ENCODE peak calls at places on chromosomes 13 and 19, in five cellular contexts. N is breast epithelium; C is body of pancreas; A is right lobe of liver; R is CD8-positive, alpha-beta T cell. E is an unnamed sample. For H3K4me1, the result is how much of the 10 kb centered on the place peaks cover.

GRCh38 chr19:12580180-12580694 is 29.0 kb upstream of the ZNF564 start:
- DNase-seq in N (no peak), C (no peak), A (no peak), R (no peak), E (no peak)

GRCh38 chr19:39448271-39448670 is 2.9 kb downstream of the SUPT5H start:
- DNase-seq in N (no peak), C (no peak), A (no peak), R (no peak), E (no peak)

GRCh38 chr19:51093510-51094345 is 11.0 kb upstream of the KLK14 start:
- DNase-seq in N (no peak), C (no peak), A (no peak), R (no peak), E (no peak)

GRCh38 chr13:39970177-39970846 is 314.9 kb downstream of the COG6 start:
- DNase-seq in N (no peak), C (no peak), A (no peak), R (no peak), E (peak)

GRCh38 chr13:46687810-46688209 is 109.2 kb downstream of the ESD start:
- DNase-seq in N (no peak), C (peak), A (no peak), R (no peak), E (peak)

GRCh38 chr13:100542546-100543156 is 45.9 kb downstream of the GGACT start:
- DNase-seq in N (no peak), C (no peak), A (peak), R (no peak), E (no peak)

GRCh38 chr19:55537741-55538111 is 793 bp upstream of the SBK2 start:
- DNase-seq in N (no peak), C (no peak), A (no peak), R (no peak), E (peak)

GRCh38 chr13:102846261-102847015 is 606 bp downstream of the ERCC5 start:
- DNase-seq in N (no peak), C (peak), A (peak), R (peak), E (peak)

GRCh38 chr19:10820173-10820572 is 15.8 kb downstream of the TMED1 start:
- DNase-seq in N (no peak), C (no peak), A (peak), R (no peak), E (no peak)

GRCh38 chr19:5407356-5407755 is 47.9 kb upstream of the ZNRF4 start:
- DNase-seq in N (no peak), C (no peak), A (no peak), R (no peak), E (peak)

GRCh38 chr19:39070888-39071287 is 13.3 kb upstream of the ACP7 start:
- DNase-seq in N (no peak), C (no peak), A (no peak), R (no peak), E (no peak)

GRCh38 chr19:4969772-4970531 is 1.0 kb downstream of the KDM4B start:
- DNase-seq in N (no peak), C (no peak), A (peak), R (no peak), E (peak)

GRCh38 chr13:86155756-86156155 is 356.5 kb upstream of the SLITRK6 start:
- DNase-seq in N (no peak), C (no peak), A (no peak), R (no peak), E (peak)

GRCh38 chr13:40974460-40975407 is 44.4 kb downstream of the ELF1 start:
- DNase-seq in N (no peak), C (peak), A (no peak), R (no peak), E (peak)

GRCh38 chr19:16070366-16070990 is 5.8 kb upstream of the TPM4 start:
- DNase-seq in N (peak), C (peak), A (peak), R (peak), E (no peak)

GRCh38 chr19:40907968-40908735 is 26.1 kb upstream of the CYP2A7 start:
- DNase-seq in N (no peak), C (peak), A (peak), R (peak), E (no peak)

GRCh38 chr13:18952225-18953016 is 229.2 kb downstream of the TUBA3C start:
- DNase-seq in N (no peak), C (no peak), A (no peak), R (no peak), E (no peak)

GRCh38 chr13:73341748-73342147 is 282.9 kb downstream of the KLF5 start:
- DNase-seq in N (no peak), C (no peak), A (no peak), R (no peak), E (no peak)

GRCh38 chr13:70183041-70183440 is 74.8 kb upstream of the KLHL1 start:
- DNase-seq in N (no peak), C (no peak), A (no peak), R (no peak), E (no peak)

GRCh38 chr13:25130944-25131343 is 35.0 kb downstream of the PABPC3 start:
- DNase-seq in N (no peak), C (no peak), A (no peak), R (no peak), E (no peak)

GRCh38 chr19:17080441-17080803 is 4.8 kb downstream of the MYO9B start:
- DNase-seq in N (no peak), C (no peak), A (no peak), R (no peak), E (no peak)

GRCh38 chr19:17078038-17078919 is 2.7 kb downstream of the MYO9B start:
- DNase-seq in N (no peak), C (no peak), A (peak), R (no peak), E (no peak)

GRCh38 chr19:17078920-17079709 is 3.5 kb downstream of the MYO9B start:
- DNase-seq in N (no peak), C (no peak), A (no peak), R (no peak), E (no peak)

GRCh38 chr19:17081672-17082630 is 6.4 kb downstream of the MYO9B start:
- DNase-seq in N (no peak), C (peak), A (no peak), R (no peak), E (no peak)

DNA sequence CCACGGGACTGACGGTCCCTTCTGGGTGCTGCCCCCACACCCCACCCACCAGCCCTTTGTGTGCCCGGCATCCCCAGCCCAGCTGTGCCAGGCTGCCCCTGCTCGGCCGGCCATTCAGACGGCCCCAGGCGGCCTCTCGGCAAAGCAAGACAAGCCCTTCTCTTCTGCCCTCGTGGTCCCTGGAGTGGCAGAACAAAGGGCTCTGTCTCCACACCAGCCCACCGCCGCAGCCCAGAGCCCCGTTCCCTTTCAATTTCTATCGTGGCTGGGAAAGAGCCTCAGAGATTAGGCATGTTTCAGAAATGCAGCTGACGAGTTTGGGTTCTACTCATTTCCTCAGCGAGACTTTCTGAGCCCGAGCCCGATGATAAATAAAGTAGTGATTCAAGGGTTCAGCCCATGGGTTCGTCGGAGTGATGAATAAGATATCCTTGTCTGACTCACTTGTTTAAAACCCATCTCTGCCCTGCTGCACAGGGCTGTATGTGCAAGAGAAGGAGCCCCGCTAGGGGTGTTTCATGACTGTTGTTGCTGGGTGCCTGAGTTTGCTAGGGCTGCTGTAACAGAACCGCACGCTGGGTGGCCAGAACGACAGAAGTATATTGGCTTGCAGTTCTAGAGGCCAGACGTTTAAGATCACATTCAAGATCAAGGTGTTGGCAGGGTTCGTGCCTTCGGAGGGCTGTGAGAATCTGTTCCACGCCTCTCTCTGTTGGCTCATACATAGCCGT is 4.3 kb downstream of the MYO9B start:
- DNase-seq in N (peak), C (peak), A (no peak), R (peak), E (peak)
- H3K27ac ChIP-seq in N (peak), C (peak), A (peak), R (no peak), E (peak)

GRCh38 chr19:42553292-42554045 is 25.2 kb upstream of the CEACAM1 start:
- DNase-seq in N (no peak), C (no peak), A (no peak), R (no peak), E (no peak)
- H3K4me1 ChIP-seq in N (under half), C (under half), A (under half), R (under half), E (under half)

DNA sequence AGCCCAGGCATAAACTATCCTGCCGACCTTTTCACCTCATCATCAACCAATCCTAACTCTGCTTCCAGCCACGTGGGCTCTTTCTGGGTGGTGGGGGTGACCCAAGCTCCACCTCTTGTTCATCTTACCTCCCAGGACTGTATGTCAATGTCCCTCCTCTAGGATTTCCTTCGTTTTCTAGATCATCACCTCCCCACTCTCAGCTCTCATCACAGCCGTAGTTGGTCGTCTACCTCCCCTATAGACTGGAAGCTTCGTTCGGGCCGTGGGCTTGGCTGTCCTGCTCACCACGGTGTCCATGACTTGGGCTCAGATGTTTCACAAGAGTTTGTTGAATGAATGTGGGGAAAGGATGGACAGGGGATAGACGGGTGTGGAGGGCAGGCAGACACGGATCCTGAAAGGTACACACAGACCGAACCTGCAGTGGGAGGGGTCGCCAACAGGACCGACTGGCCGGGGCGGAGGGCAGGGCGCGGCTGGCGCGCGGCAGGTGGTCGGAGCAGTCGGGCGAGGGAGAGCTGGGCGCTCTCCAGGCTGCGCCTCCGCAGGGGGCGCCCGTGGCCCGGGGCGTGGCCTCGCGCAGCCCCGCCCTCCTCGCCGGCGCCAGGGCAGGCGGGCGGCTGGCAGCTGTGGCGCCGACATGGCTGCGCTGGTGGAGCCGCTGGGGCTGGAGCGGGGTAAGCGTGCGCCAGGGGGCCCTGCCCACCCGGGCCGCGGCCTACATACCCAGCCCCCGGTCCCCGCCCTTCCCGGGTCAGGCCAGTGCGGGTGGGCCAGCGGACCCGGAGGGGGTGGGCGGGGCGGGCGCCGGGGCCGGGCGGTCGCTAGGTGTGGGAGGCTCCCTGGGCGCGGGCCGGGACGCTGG is at the start of gene LIN7B:
- DNase-seq in N (no peak), C (peak), A (peak), R (peak), E (peak)
- H3K27ac ChIP-seq in N (peak), C (peak), A (peak), R (no peak), E (peak)

GRCh38 chr19:1851581-1852293 is 3.5 kb upstream of the REXO1 start:
- DNase-seq in N (no peak), C (no peak), A (no peak), R (peak), E (peak)
- H3K4me1 ChIP-seq in N (under half), C (under half), A (under half), R (half or more), E (under half)

GRCh38 chr19:13844130-13844631 is 32.8 kb upstream of the NANOS3 start:
- DNase-seq in N (no peak), C (no peak), A (no peak), R (no peak), E (peak)

GRCh38 chr19:13843104-13843921 is 33.6 kb upstream of the NANOS3 start:
- DNase-seq in N (peak), C (peak), A (peak), R (no peak), E (peak)

GRCh38 chr19:13841339-13842293 is 35.3 kb upstream of the NANOS3 start:
- DNase-seq in N (peak), C (peak), A (peak), R (no peak), E (peak)

GRCh38 chr19:13840751-13841338 is 36.1 kb upstream of the NANOS3 start:
- DNase-seq in N (no peak), C (no peak), A (peak), R (no peak), E (no peak)

GRCh38 chr19:13842294-13843103 is 34.4 kb upstream of the NANOS3 start:
- DNase-seq in N (peak), C (peak), A (peak), R (peak), E (peak)
- H3K27ac ChIP-seq in N (peak), C (peak), A (peak), R (peak), E (peak)

GRCh38 chr13:50126378-50127016 is 111.3 kb downstream of the KCNRG start:
- DNase-seq in N (no peak), C (no peak), A (no peak), R (no peak), E (peak)
- H3K4me1 ChIP-seq in N (under half), C (half or more), A (under half), R (under half), E (under half)

GRCh38 chr13:44749906-44750305 is 173.8 kb upstream of the TSC22D1 start:
- DNase-seq in N (no peak), C (no peak), A (no peak), R (no peak), E (no peak)

GRCh38 chr13:44750618-44751017 is 174.5 kb upstream of the TSC22D1 start:
- DNase-seq in N (no peak), C (no peak), A (no peak), R (no peak), E (no peak)

GRCh38 chr13:44748439-44748838 is 172.3 kb upstream of the TSC22D1 start:
- DNase-seq in N (no peak), C (no peak), A (no peak), R (no peak), E (no peak)

GRCh38 chr13:44755872-44756271 is 179.7 kb upstream of the TSC22D1 start:
- DNase-seq in N (no peak), C (no peak), A (no peak), R (no peak), E (no peak)

DNA sequence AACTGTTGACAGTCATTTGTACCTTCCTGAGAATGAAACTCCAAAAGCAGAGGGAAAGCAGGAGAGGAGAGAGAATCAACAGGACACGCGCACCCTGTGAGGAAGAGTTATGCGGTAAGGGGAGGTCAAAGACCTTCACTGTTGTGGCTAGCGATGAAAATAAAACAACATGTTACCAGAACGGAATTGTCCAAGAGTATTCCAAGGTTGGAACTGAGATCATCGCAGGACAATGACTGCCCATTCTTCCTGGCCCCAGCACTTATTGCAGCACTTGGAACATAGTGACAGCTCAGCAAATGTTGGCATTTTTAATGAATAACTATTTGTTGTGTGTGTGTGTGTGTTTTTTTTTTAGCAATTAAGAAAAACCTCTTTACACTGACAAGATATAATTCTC is 176.1 kb upstream of the TSC22D1 start:
- DNase-seq in N (no peak), C (no peak), A (no peak), R (no peak), E (no peak)
- H3K27ac ChIP-seq in N (no peak), C (no peak), A (no peak), R (no peak), E (no peak)

GRCh38 chr19:2628597-2628996 is 73.9 kb downstream of the GNG7 start:
- DNase-seq in N (no peak), C (no peak), A (no peak), R (no peak), E (no peak)
- H3K4me1 ChIP-seq in N (under half), C (under half), A (under half), R (under half), E (under half)

DNA sequence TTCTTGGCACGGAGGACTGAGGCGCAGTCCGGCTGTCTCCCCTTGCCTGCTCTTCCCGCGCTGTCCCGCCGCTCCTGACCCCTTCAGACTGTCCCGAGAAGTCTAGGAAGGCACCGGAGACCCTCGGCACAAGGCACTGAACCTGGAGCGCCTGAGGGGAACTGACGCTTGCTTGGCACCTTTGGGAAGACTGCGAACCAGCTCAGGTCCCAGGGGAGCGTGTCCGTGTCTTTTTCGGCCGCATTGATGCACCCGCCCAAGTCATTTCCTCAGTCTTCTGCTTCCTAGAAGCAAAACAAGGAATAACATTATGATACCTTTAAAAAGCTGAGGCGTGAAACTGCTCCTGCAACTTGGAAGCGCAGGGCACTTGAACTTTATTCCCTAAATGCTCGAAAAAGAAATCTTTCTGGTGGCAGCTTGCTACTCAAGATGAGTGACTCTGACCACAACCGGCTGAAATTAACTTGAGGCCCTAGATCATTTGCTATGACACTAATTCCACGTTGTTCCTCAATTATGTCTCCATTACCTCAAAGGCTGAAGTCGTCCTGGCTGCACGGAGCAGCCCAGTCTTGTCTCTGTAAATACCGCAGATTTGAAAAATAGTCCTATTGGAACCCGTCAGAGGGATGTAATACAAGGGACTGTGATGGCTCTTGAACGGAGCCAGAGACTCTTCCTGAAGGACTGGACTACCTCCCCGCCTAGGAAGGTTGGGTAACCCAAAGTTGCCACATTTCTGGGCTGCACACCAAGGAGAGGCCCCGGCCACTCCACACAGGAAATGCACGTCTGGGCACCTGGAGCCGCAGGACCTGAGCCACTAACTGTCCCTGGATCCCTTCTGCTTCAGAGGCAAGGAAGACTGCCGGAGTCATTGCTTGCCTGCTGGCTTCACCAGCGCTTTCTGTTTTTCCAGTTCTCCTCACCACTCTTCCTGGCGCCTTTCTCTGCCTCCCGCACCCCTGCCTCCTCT is 947 bp upstream of the FLT1 start:
- DNase-seq in N (no peak), C (no peak), A (no peak), R (no peak), E (no peak)
- H3K27ac ChIP-seq in N (peak), C (peak), A (no peak), R (no peak), E (no peak)

GRCh38 chr13:98557934-98558630 is 18.8 kb downstream of the STK24 start:
- DNase-seq in N (no peak), C (no peak), A (no peak), R (no peak), E (no peak)

GRCh38 chr13:98563071-98563470 is 13.8 kb downstream of the STK24 start:
- DNase-seq in N (no peak), C (no peak), A (no peak), R (no peak), E (no peak)

GRCh38 chr13:98556417-98556816 is 20.5 kb downstream of the STK24 start:
- DNase-seq in N (no peak), C (no peak), A (no peak), R (no peak), E (no peak)

GRCh38 chr13:98556968-98557591 is 19.8 kb downstream of the STK24 start:
- DNase-seq in N (no peak), C (peak), A (no peak), R (no peak), E (no peak)
- H3K4me1 ChIP-seq in N (under half), C (under half), A (under half), R (under half), E (under half)

E was measured in SJCRH30.